ENCODE peak calls at places on chromosomes 16 and 17, in nine cellular contexts. P is Peyer's patch, K is transverse colon, G is H1, B is body of pancreas, S is esophagus squamous epithelium, Z is GM12878, J is IMR-90, C is heart left ventricle. D is an unnamed sample.

GRCh38 chr16:3044708-3045107 is 1.7 kb upstream of the MMP25 start:
- DNase-seq in G (no peak), B (no peak), J (no peak), K (no peak), S (no peak), Z (no peak), C (no peak), P (no peak), D (no peak)

GRCh38 chr17:7192271-7192937 is 13.2 kb upstream of the ASGR1 start:
- DNase-seq in K (no peak), J (no peak), B (no peak), P (no peak), S (no peak), C (no peak), Z (no peak), G (no peak), D (no peak)

GRCh38 chr16:19523559-19524355 is at the start of gene CCP110:
- DNase-seq in Z (peak; percentile 79), J (peak; percentile 96), K (peak; percentile 97), S (peak; percentile 90), C (peak; percentile 96), G (peak; percentile 69), P (peak; percentile 99), B (peak; percentile 98), D (peak; percentile 98)

GRCh38 chr17:82882715-82883446 is 43.1 kb upstream of the ZNF750 start:
- DNase-seq in C (no peak), S (no peak), J (no peak), G (no peak), Z (no peak), B (peak; percentile 95), K (peak; percentile 70), P (peak; percentile 85), D (no peak)

GRCh38 chr16:77450790-77451487 is 16.1 kb upstream of the ADAMTS18 start:
- DNase-seq in S (no peak), Z (no peak), B (no peak), C (no peak), K (no peak), J (no peak), G (no peak), P (no peak), D (no peak)

GRCh38 chr17:69528035-69528434 is 113.5 kb downstream of the MAP2K6 start:
- DNase-seq in Z (no peak), C (no peak), K (no peak), B (no peak), P (no peak), G (no peak), S (no peak), J (no peak), D (no peak)

GRCh38 chr17:45364531-45365390 is 47.9 kb upstream of the MAP3K14 start:
- DNase-seq in J (peak; percentile 37), S (no peak), C (no peak), B (no peak), Z (no peak), G (peak; percentile 89), K (no peak), P (peak; percentile 36), D (no peak)

GRCh38 chr16:20675488-20676267 is 21.8 kb downstream of the ACSM1 start:
- DNase-seq in B (peak; percentile 75), P (peak; percentile 76), J (no peak), S (no peak), G (peak; percentile 75), K (peak; percentile 79), C (no peak), Z (peak; percentile 38), D (no peak)

GRCh38 chr16:58882292-58882691 is 148.2 kb upstream of the GOT2 start:
- DNase-seq in S (no peak), J (no peak), Z (peak; percentile 31), P (no peak), B (peak; percentile 16), G (no peak), C (no peak), K (no peak), D (no peak)

GRCh38 chr16:2008631-2009301 is 855 bp downstream of the ZNF598 start:
- DNase-seq in P (no peak), K (no peak), S (no peak), J (peak; percentile 44), B (peak; percentile 61), Z (no peak), C (peak; percentile 23), G (no peak), D (no peak)

GRCh38 chr17:44952946-44953475 is 5.4 kb upstream of the KIF18B start:
- DNase-seq in J (no peak), Z (no peak), G (no peak), S (no peak), P (no peak), B (no peak), K (no peak), C (no peak), D (no peak)

GRCh38 chr17:37358830-37359681 is 16.7 kb upstream of the C17orf78 start:
- DNase-seq in P (peak; percentile 97), Z (peak; percentile 80), B (peak; percentile 97), J (peak; percentile 86), K (peak; percentile 94), G (peak; percentile 96), C (peak; percentile 94), S (peak; percentile 64), D (peak; percentile 85)

GRCh38 chr16:56013962-56014552 is 138.9 kb upstream of the CES5A start:
- DNase-seq in G (peak; percentile 44), B (peak; percentile 8), C (peak; percentile 57), K (peak; percentile 8), Z (no peak), J (peak; percentile 12), S (no peak), P (no peak), D (no peak)

GRCh38 chr17:58514795-58515157 is 338 bp upstream of the MTMR4 start:
- DNase-seq in K (no peak), S (no peak), B (no peak), Z (no peak), P (no peak), C (no peak), G (no peak), J (no peak), D (no peak)

GRCh38 chr17:58516644-58517377 is 2.4 kb upstream of the MTMR4 start:
- DNase-seq in J (no peak), Z (no peak), S (no peak), P (peak; percentile 85), K (peak; percentile 69), B (no peak), C (no peak), G (no peak), D (no peak)

GRCh38 chr17:58513391-58513912 is 986 bp downstream of the MTMR4 start:
- DNase-seq in C (no peak), Z (no peak), G (no peak), S (no peak), P (no peak), B (no peak), J (no peak), K (no peak), D (no peak)

GRCh38 chr17:58515286-58515685 is 848 bp upstream of the MTMR4 start:
- DNase-seq in B (no peak), J (no peak), G (no peak), C (no peak), P (no peak), S (no peak), K (no peak), Z (no peak), D (no peak)

DNA sequence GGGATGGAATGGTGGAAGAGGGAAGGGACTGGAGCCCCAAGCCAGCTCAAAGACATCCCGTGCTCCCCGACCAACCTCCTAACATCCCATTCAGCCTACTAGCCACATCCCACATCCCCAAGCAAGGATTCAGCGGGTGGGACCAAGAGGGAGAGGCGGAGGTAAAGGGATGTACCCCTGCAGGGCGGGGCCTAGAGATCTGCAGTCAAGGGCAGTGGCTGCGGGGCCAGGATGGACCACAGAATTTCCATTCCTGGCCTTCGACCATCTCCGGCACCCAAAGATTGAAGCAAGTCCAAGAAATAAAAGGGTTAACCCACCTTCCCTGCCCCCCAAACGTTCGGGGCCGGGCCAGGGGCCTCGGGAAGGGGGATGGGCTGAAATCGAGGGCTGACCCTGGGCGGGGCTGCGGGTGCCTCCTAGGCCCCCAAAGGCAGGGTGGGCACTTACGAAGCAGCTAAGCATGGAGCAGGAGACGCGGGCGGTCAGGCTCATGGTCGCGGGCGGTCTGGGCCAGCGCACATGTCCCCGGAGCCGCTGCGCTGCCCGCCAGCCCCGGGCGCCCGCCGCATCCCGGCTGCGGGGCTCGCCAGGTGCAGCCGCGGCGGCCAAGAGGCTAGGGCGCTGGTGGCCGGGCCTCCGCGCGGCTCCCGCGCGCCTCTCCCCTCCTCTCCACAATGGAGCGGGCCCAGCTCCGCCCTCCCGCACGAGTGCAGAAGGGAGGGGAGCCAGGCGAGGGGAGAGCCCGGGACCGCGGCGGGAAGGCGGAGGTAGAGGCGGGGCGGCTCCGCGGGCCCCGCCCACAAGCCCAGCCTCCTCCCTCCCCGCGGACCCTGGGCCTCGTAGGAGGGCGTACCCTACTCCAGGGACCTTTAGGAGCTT is at the start of gene MTMR4:
- DNase-seq in K (peak; percentile 89), J (peak; percentile 58), B (peak; percentile 86), C (peak; percentile 85), G (peak; percentile 79), P (peak; percentile 91), Z (no peak), S (no peak), D (peak; percentile 96)
- TF ChIP-seq POLR2A in K (no peak), J (no peak), B (no peak), C (peak; percentile 50), G (peak; percentile 91), P (no peak), Z (peak; percentile 69), S (no peak), D (no peak)

GRCh38 chr16:30445408-30446202 is at the start of gene SEPHS2:
- DNase-seq in S (peak; percentile 88), Z (peak; percentile 84), B (peak; percentile 100), P (peak; percentile 100), G (peak; percentile 96), K (peak; percentile 99), J (peak; percentile 97), C (peak; percentile 98), D (peak; percentile 100)
- TF ChIP-seq CTCF in S (peak; percentile 28), Z (peak; percentile 38), B (peak; percentile 24), P (no peak), G (peak; percentile 28), K (peak; percentile 42), J (peak; percentile 57), C (peak; percentile 35), D (no peak)

DNA sequence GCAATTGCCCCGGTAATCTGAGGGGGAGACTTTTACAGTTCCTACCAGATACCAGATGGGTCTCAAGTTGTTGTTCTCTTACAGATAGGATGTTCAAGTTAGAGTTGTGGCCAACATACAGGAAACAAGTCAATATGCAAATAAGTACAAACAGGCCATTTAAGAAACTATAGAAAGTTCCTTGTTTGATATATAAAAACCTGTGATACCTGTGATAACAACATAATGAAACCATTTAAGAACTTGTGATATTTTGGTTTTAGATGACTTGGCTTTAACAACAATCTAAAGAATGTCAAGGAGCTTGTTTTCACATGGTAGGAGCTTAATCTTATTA is 16.8 kb downstream of the CDR2 start:
- DNase-seq in J (no peak), P (no peak), Z (no peak), S (no peak), C (no peak), K (no peak), B (no peak), G (no peak), D (no peak)
- H3K4me3 ChIP-seq in J (no peak overlapping the region), P (no peak overlapping the region), Z (no peak overlapping the region), S (no peak overlapping the region), C (no peak overlapping the region), K (no peak overlapping the region), B (no peak overlapping the region), G (no peak overlapping the region), D (no peak overlapping the region)

DNA sequence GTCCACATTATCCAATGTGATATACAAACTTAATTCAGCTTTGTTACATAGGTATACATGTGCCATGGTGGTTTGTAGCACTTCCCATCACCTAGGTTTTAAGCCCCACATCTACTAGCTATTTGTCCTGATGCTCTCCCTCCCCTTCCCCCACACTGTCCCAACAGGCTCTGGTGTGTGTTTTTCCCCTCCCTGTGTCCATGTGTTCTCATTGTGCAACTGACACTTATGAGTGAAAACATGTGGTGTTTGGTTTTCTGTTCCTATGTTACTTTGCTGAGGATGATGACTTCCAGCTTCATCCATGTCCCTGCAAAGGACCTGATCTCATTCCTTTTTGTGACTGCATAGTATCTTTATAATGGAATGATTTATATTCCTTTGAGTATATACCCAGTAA is 196.7 kb downstream of the CDH11 start:
- DNase-seq in C (no peak), Z (no peak), K (no peak), J (no peak), B (peak; percentile 14), G (no peak), P (no peak), S (no peak), D (peak; percentile 46)
- TF ChIP-seq POLR2A in C (no peak), Z (no peak), K (no peak), J (no peak), B (no peak), G (no peak), P (no peak), S (no peak), D (no peak)